ENCODE peak calls at places on chromosomes 7 and 10, in six cellular contexts. Z is GM23338; Y is cardiac muscle cell; N is prostate gland; R is CD8-positive, alpha-beta memory T cell; T is CD8-positive, alpha-beta T cell. C is an unnamed sample. For H3K4me1, the result is how much of the 10 kb centered on the place peaks cover.

GRCh38 chr10:126458453-126458852 is 70.2 kb upstream of the ADAM12 start:
- DNase-seq in Z (no peak), Y (no peak), N (no peak), R (no peak), T (no peak), C (no peak)

GRCh38 chr7:2814682-2815522 is 29.2 kb downstream of the GNA12 start:
- DNase-seq in Z (peak), Y (no peak), N (no peak), R (no peak), T (no peak), C (no peak)

GRCh38 chr7:101094791-101095375 is 9.6 kb downstream of the TRIM56 start:
- DNase-seq in Z (peak), Y (peak), N (no peak), R (no peak), T (no peak), C (peak)

GRCh38 chr10:87875929-87876571 is 12.6 kb downstream of the PTEN start:
- DNase-seq in Z (no peak), Y (no peak), N (no peak), R (no peak), T (no peak), C (no peak)

GRCh38 chr10:132536241-132536963 is 1.2 kb upstream of the INPP5A start:
- DNase-seq in Z (peak), Y (peak), N (no peak), R (no peak), T (no peak), C (peak)

GRCh38 chr7:100160067-100160466 is 1.5 kb upstream of the TRAPPC14 start:
- DNase-seq in Z (no peak), Y (no peak), N (no peak), R (no peak), T (no peak), C (no peak)

GRCh38 chr7:158061031-158061630 is 526.5 kb downstream of the PTPRN2 start:
- DNase-seq in Z (no peak), Y (no peak), N (no peak), R (no peak), T (no peak), C (no peak)

GRCh38 chr7:47807756-47808155 is 140.5 kb downstream of the PKD1L1 start:
- DNase-seq in Z (peak), Y (no peak), N (no peak), R (no peak), T (no peak), C (no peak)

GRCh38 chr7:156223935-156224334 is 411.7 kb upstream of the SHH start:
- DNase-seq in Z (no peak), Y (no peak), N (no peak), R (no peak), T (no peak), C (no peak)

GRCh38 chr10:100342627-100342972 is 4.4 kb upstream of the SCD start:
- DNase-seq in Z (no peak), Y (no peak), N (no peak), R (no peak), T (no peak), C (no peak)

GRCh38 chr10:124721295-124722052 is 22.7 kb downstream of the FAM53B start:
- DNase-seq in Z (no peak), Y (no peak), N (peak), R (no peak), T (no peak), C (peak)

GRCh38 chr10:4034907-4035581 is 250.0 kb upstream of the KLF6 start:
- DNase-seq in Z (no peak), Y (no peak), N (no peak), R (no peak), T (no peak), C (peak)

GRCh38 chr7:138089080-138089901 is 13.0 kb downstream of the AKR1D1 start:
- DNase-seq in Z (no peak), Y (no peak), N (no peak), R (no peak), T (no peak), C (no peak)

GRCh38 chr7:90178592-90179279 is 24.5 kb downstream of the STEAP1 start:
- DNase-seq in Z (no peak), Y (no peak), N (no peak), R (no peak), T (no peak), C (peak)

GRCh38 chr7:75756340-75757297 is 15.4 kb downstream of the CCL26 start:
- DNase-seq in Z (peak), Y (peak), N (no peak), R (no peak), T (no peak), C (peak)

GRCh38 chr10:110274072-110274627 is 30.6 kb downstream of the SMNDC1 start:
- DNase-seq in Z (peak), Y (no peak), N (no peak), R (no peak), T (no peak), C (no peak)

GRCh38 chr10:117514971-117515370 is 27.6 kb upstream of the EMX2 start:
- DNase-seq in Z (no peak), Y (no peak), N (no peak), R (no peak), T (no peak), C (no peak)

GRCh38 chr10:78924319-78925003 is 144.3 kb upstream of the ZMIZ1 start:
- DNase-seq in Z (peak), Y (peak), N (no peak), R (no peak), T (no peak), C (no peak)

GRCh38 chr7:157544980-157545680 is 208.3 kb downstream of the DNAJB6 start:
- DNase-seq in Z (no peak), Y (no peak), N (no peak), R (no peak), T (no peak), C (no peak)

GRCh38 chr7:42232275-42232674 is 4.7 kb downstream of the GLI3 start:
- DNase-seq in Z (peak), Y (no peak), N (no peak), R (no peak), T (no peak), C (no peak)

GRCh38 chr7:3215624-3216585 is 85.1 kb upstream of the SDK1 start:
- DNase-seq in Z (no peak), Y (no peak), N (peak), R (no peak), T (no peak), C (no peak)

GRCh38 chr7:27153526-27153925 is 1.1 kb upstream of the HOXA3 start:
- DNase-seq in Z (no peak), Y (no peak), N (no peak), R (no peak), T (no peak), C (no peak)

GRCh38 chr7:130131191-130131834 is 61.0 kb downstream of the KLHDC10 start:
- DNase-seq in Z (no peak), Y (no peak), N (no peak), R (no peak), T (no peak), C (no peak)

GRCh38 chr10:63521389-63522128 is at the start of gene REEP3:
- DNase-seq in Z (peak), Y (peak), N (peak), R (peak), T (peak), C (peak)

GRCh38 chr10:119448579-119449209 is 93.8 kb downstream of the RGS10 start:
- DNase-seq in Z (no peak), Y (peak), N (no peak), R (no peak), T (no peak), C (no peak)

GRCh38 chr7:77729574-77730348 is 33.5 kb downstream of the RSBN1L start:
- DNase-seq in Z (no peak), Y (no peak), N (no peak), R (no peak), T (no peak), C (no peak)

GRCh38 chr10:30178565-30178964 is 119.2 kb upstream of the JCAD start:
- DNase-seq in Z (no peak), Y (no peak), N (no peak), R (no peak), T (no peak), C (no peak)

GRCh38 chr10:4941540-4942330 is 21.5 kb upstream of the AKR1C1 start:
- DNase-seq in Z (no peak), Y (no peak), N (no peak), R (no peak), T (no peak), C (peak)

GRCh38 chr7:143401265-143401664 is 7.4 kb downstream of the EPHA1 start:
- DNase-seq in Z (no peak), Y (no peak), N (no peak), R (no peak), T (no peak), C (no peak)

GRCh38 chr10:73899401-73899780 is 11.5 kb upstream of the PLAU start:
- DNase-seq in Z (no peak), Y (no peak), N (no peak), R (no peak), T (no peak), C (peak)

GRCh38 chr10:70830185-70830584 is 14.4 kb downstream of the SGPL1 start:
- DNase-seq in Z (no peak), Y (no peak), N (no peak), R (no peak), T (no peak), C (peak)

GRCh38 chr10:51214897-51215227 is 140.6 kb downstream of the PRKG1 start:
- DNase-seq in Z (no peak), Y (no peak), N (no peak), R (no peak), T (no peak), C (no peak)

GRCh38 chr10:86149264-86149663 is 217.3 kb downstream of the GRID1 start:
- DNase-seq in Z (no peak), Y (no peak), N (no peak), R (no peak), T (no peak), C (no peak)

GRCh38 chr10:97462309-97462708 is 16.3 kb downstream of the ZDHHC16 start:
- DNase-seq in Z (no peak), Y (no peak), N (no peak), R (no peak), T (no peak), C (no peak)

GRCh38 chr10:97464226-97464625 is 18.3 kb downstream of the ZDHHC16 start:
- DNase-seq in Z (no peak), Y (no peak), N (no peak), R (no peak), T (no peak), C (no peak)

GRCh38 chr10:97465982-97466381 is 20.0 kb downstream of the ZDHHC16 start:
- DNase-seq in Z (no peak), Y (no peak), N (no peak), R (no peak), T (no peak), C (no peak)

GRCh38 chr10:97466755-97467154 is 20.8 kb downstream of the ZDHHC16 start:
- DNase-seq in Z (no peak), Y (no peak), N (no peak), R (no peak), T (no peak), C (no peak)

DNA sequence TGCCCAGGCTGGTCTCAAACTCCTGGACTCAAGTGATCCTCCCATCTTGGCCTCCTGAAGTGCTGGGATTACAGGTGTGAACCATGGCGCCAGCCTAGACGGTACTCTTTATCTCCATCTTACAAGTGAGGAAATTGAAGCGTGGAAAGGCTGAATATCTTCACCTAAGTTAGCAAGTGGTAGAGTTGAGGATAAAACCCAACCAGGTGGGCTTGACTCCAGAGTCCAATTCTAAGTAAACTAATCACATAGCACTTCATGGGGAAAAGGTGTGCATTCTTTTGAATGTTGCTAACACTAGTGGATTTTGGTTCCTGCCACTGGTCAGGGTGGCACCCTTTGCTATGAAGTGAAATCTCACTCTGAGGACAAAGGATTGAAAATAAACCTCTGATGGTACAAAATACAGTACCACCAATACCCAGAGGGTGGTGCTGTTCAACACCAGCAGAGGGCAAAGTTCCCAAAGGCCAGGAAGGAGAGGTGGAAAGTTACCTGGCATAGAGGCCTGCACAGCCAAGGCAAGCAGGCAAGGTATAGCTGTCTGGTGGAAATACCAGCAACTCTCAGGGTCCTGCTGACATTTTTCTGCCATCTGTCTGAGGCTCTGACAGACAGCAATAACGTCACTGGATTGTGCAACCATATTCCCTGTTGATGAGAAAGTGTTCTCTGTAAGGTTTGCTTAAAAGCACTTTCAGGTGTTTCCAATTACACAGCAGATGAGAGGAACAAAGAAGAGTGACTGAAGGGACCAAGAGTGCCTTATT is 17.6 kb downstream of the ZDHHC16 start:
- DNase-seq in Z (peak), Y (peak), N (peak), R (peak), T (no peak), C (peak)
- H3K27ac ChIP-seq in Z (peak), Y (peak), N (peak), R (no peak), T (no peak), C (no peak)

GRCh38 chr10:113557389-113558321 is 4.8 kb downstream of the HABP2 start:
- DNase-seq in Z (peak), Y (no peak), N (no peak), R (no peak), T (no peak), C (no peak)
- H3K4me3 ChIP-seq in Z (no peak), Y (no peak), N (no peak), R (no peak), T (no peak), C (no peak)

DNA sequence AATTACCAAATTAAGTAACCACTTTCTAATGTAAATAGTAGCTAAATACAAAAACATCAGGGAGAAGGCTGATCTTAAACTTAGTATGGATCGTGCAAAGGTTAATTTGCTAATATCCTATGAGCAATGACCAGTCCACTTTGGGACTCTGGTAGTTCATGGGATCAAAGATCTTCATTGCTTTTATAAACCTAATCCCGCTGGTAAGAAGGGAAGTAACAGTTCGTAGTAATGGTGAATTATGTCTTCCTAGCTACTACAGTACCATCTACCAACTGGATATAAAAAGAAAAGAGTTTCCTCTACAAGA is 607.2 kb downstream of the KCNMA1 start:
- DNase-seq in Z (no peak), Y (no peak), N (no peak), R (no peak), T (no peak), C (no peak)
- H3K4me1 ChIP-seq in Z (under half), Y (under half), N (under half), R (under half), T (under half), C (under half)

DNA sequence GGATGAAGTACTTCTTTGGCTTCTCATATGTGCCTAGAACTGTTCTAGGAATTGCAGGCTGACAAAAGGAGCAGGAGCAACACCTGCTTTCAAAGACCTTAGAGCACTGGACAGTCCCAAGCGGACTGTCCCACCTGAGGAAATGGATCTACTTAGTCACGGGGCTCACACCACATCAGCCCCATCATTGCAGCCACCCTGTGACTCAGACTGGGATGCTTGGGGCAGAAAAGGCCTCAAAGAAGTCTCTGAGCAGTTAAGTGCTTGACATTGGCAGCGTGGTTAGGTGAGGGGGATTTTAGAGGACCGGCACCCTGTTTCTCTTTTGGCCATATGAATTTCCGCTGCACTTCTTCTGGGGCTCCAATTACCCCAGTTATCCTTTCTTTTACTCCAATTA is 256.6 kb downstream of the USP6NL start:
- DNase-seq in Z (no peak), Y (no peak), N (no peak), R (no peak), T (no peak), C (no peak)
- H3K27ac ChIP-seq in Z (no peak), Y (peak), N (no peak), R (no peak), T (no peak), C (no peak)

GRCh38 chr10:14010827-14011574 is 319.7 kb downstream of the FRMD4A start:
- DNase-seq in Z (no peak), Y (no peak), N (no peak), R (no peak), T (no peak), C (no peak)

GRCh38 chr10:14008648-14009072 is 322.1 kb downstream of the FRMD4A start:
- DNase-seq in Z (no peak), Y (no peak), N (no peak), R (no peak), T (no peak), C (no peak)

GRCh38 chr10:14014423-14014822 is 316.3 kb downstream of the FRMD4A start:
- DNase-seq in Z (no peak), Y (no peak), N (no peak), R (no peak), T (no peak), C (no peak)

GRCh38 chr10:14010083-14010551 is 320.6 kb downstream of the FRMD4A start:
- DNase-seq in Z (peak), Y (no peak), N (no peak), R (no peak), T (no peak), C (no peak)

DNA sequence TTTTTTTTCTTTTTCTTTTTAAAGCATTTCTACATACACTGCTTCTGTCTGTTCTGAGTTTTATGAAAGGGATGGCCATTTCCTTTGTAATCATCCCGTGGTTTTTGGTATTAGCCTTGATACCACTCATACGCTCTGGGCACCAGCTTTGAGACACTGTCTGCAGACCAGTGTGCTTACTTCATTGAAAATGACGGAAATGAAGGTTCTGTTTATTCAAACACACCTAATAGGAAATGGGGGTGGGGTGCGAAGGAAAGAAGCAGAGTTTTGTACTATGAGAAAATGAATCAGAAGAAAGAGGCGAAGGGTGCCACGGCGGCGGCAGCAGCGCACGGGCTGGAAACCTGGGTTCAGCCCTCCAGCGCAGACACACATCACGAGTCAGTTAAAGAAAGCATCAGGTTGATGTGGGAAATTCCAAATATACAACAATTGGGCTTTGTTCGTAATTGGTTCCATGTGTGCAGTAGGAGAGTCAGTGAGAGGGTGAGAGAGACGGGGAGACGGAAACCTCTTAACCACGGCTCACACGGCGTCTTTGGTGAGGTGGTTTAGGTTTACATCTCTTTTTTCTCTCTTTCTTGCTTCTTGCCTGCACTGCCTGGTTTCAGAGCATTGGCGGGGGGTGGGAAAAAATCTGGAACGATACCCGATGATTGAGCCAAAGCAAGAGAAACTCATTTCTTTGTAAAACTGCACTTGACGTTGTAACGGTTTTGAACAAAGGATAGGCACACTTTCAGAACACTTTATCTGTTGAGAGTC is 321.2 kb downstream of the FRMD4A start:
- DNase-seq in Z (no peak), Y (no peak), N (no peak), R (peak), T (peak), C (peak)
- H3K4me3 ChIP-seq in Z (no peak), Y (no peak), N (no peak), R (peak), T (peak), C (no peak)

GRCh38 chr7:44046321-44047061 is 2.0 kb downstream of the DBNL start:
- DNase-seq in Z (no peak), Y (no peak), N (no peak), R (peak), T (no peak), C (no peak)
- H3K4me1 ChIP-seq in Z (under half), Y (under half), N (under half), R (half or more), T (half or more), C (under half)

DNA sequence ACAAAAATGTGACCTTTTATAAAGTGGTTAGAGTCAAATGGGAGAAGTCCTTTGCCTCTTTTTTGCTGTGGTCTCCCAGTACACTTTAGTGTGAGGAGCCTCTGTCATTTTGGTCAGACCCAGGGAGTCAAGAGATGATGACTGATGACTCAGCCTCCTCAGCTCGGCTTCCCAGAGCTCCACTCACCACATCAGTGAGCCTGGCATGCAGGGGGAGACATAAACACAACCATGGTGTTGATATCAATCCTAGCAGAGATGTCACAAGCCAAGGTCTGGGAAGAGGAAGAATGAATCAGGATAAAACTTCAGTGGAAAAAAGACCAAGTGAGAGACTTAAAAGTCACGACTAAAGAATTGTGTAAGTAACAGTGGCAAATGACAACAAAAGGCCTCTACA is 50.1 kb downstream of the TFAM start:
- DNase-seq in Z (peak), Y (peak), N (no peak), R (no peak), T (no peak), C (peak)
- H3K27ac ChIP-seq in Z (no peak), Y (peak), N (no peak), R (no peak), T (no peak), C (no peak)

C was measured in small intestine.